ENCODE peak calls at places on chromosomes 1 and 21, in five cellular contexts. A, D, M, Y and B are unnamed samples.

GRCh38 chr21:36706951-36707762 is 8.2 kb downstream of the SIM2 start:
- DNase-seq in D (no peak), M (no peak), A (no peak), Y (no peak), B (peak; percentile 78)

GRCh38 chr21:30206551-30207251 is 9.2 kb downstream of the CLDN8 start:
- DNase-seq in Y (no peak), D (no peak), A (no peak), M (no peak), B (no peak)

GRCh38 chr1:99763956-99764355 is 2.5 kb downstream of the FRRS1 start:
- DNase-seq in D (no peak), A (no peak), Y (no peak), M (no peak), B (no peak)

GRCh38 chr21:41045534-41046268 is 122.3 kb upstream of the BACE2 start:
- DNase-seq in D (no peak), Y (no peak), M (no peak), A (no peak), B (no peak)

GRCh38 chr1:212291505-212292134 is 6.4 kb downstream of the PPP2R5A start:
- DNase-seq in M (no peak), A (no peak), D (no peak), Y (no peak), B (no peak)

GRCh38 chr1:53286950-53287349 is 40.9 kb downstream of the LRP8 start:
- DNase-seq in D (no peak), Y (no peak), A (no peak), M (no peak), B (no peak)

GRCh38 chr1:6603851-6604558 is 1.3 kb upstream of the KLHL21 start:
- DNase-seq in M (peak; percentile 57), A (no peak), D (no peak), Y (peak; percentile 77), B (peak; percentile 88)

GRCh38 chr1:235087906-235088305 is 40.7 kb downstream of the TOMM20 start:
- DNase-seq in D (no peak), M (no peak), A (no peak), Y (no peak), B (no peak)

GRCh38 chr1:220213381-220213983 is 58.8 kb downstream of the RAB3GAP2 start:
- DNase-seq in D (no peak), A (no peak), M (no peak), Y (no peak), B (no peak)

GRCh38 chr1:228315945-228316588 is 90.6 kb downstream of the TRIM11 start:
- DNase-seq in D (no peak), A (no peak), M (peak; percentile 4), Y (peak; percentile 12), B (peak; percentile 76)

GRCh38 chr1:45521413-45522323 is at the start of gene PRDX1:
- DNase-seq in A (peak; percentile 84), M (peak; percentile 95), D (peak; percentile 86), Y (peak; percentile 99), B (peak; percentile 99)

GRCh38 chr1:174160109-174160473 is 771 bp downstream of the RABGAP1L start:
- DNase-seq in A (peak; percentile 15), M (peak; percentile 32), Y (peak; percentile 56), D (peak; percentile 55), B (peak; percentile 81)

GRCh38 chr21:34968414-34969333 is 80.4 kb downstream of the RUNX1 start:
- DNase-seq in M (no peak), Y (no peak), D (no peak), A (no peak), B (no peak)

GRCh38 chr21:46457801-46458314 is 833 bp upstream of the DIP2A start:
- DNase-seq in D (peak; percentile 49), M (no peak), A (no peak), Y (no peak), B (peak; percentile 81)

GRCh38 chr1:201552941-201553341 is 14.0 kb downstream of the NAV1 start:
- DNase-seq in A (no peak), D (no peak), M (no peak), Y (no peak), B (peak; percentile 41)

GRCh38 chr1:235127774-235128452 is 724 bp downstream of the TOMM20 start:
- DNase-seq in D (no peak), M (no peak), Y (no peak), A (no peak), B (no peak)

GRCh38 chr21:39628380-39628779 is 15.6 kb downstream of the B3GALT5 start:
- DNase-seq in Y (no peak), M (no peak), A (no peak), D (no peak), B (no peak)

GRCh38 chr1:117838911-117839310 is 90.5 kb downstream of the GDAP2 start:
- DNase-seq in A (no peak), D (no peak), M (no peak), Y (no peak), B (no peak)

GRCh38 chr1:38973659-38974437 is 17.2 kb upstream of the AKIRIN1 start:
- DNase-seq in Y (no peak), A (no peak), D (no peak), M (no peak), B (no peak)

GRCh38 chr1:1212780-1213152 is 1.2 kb downstream of the TNFRSF4 start:
- DNase-seq in D (no peak), M (no peak), A (no peak), Y (no peak), B (no peak)

DNA sequence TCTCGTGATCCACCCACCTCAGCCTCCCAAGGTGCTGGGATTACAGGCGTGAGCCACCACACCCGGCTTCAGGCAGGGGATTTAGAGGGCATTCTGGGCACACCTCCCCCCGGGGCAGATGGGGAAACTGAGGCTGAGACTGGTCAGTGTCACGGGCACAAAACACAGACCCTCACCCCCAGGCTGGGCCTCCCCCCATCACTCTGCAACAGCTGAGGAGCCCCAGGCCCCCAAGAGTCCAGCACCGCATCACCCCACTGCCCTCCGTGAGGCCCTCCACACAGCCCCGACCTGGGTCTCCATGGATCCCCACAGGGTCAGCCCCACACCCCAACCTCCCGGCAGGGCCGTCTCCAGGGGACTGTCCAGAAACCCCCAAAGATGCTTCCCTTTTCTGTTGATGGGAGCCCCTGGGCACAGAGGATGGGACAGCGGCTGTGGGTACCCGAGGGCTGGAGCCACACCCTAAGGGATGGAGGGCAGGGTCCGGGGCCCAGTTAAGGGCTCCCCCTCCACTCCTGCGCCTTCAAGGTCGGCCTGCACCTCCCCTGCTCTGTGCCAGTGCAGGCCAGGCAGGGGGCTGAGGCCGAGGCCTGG is 11.0 kb downstream of the TNFRSF14 start:
- DNase-seq in M (no peak), D (no peak), A (no peak), Y (no peak), B (peak; percentile 63)
- TF ChIP-seq POLR2A in M (no peak), D (no peak), A (no peak), Y (no peak), B (no peak)

GRCh38 chr1:112359961-112360767 is 35.9 kb upstream of the CTTNBP2NL start:
- DNase-seq in D (no peak), M (peak; percentile 36), A (no peak), Y (peak; percentile 43), B (peak; percentile 89)
- TF ChIP-seq POLR2A in D (no peak), M (peak; percentile 40), A (no peak), Y (peak; percentile 39), B (peak; percentile 46)

GRCh38 chr21:25501448-25501847 is 105.8 kb downstream of the MRPL39 start:
- DNase-seq in A (no peak), M (no peak), Y (no peak), D (no peak), B (no peak)
- TF ChIP-seq POLR2A in A (peak; percentile 92), M (no peak), Y (no peak), D (no peak), B (no peak)

DNA sequence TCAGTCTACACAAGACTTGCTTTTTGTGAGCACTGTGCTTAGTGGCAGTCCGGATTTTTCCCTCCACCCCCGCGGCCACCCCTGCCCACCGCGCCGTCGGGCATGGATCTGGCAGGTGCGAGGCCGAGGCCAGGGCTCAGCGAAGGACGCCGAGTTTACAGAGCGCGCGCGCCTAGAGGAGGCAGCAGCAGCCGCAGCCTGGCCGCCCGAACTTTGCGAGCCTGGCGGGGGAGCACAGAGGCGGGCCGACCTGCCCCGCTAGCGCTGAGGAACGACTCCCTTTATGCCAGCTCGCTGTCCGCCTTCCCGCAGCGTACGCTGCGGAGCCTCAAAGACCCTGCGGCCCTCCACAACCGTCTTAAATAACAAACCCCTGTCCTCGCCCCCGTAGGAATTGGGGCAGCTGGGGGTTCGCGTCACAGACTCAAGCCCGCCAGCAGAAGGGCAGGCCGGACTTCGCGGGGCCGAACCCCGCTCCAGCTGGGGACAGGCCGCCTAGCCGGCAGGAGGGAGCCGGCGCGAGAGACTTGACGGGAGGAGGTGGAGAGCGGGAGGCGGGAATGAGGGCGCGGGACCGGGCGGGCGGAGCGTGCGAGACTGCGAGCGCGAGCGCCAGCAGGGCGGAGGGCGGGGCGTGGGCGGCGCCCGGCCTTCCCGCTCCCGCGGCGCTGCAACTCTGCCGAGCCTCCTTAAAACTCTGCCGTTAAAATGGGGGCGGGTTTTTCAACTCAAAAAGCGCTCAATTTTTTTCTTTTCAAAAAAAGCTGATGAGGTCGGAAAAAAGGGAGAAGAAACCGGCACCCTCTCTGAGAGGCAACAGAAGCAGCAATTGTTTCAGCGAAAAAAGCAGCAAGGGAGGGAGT is 1.8 kb upstream of the CDKN2C start:
- DNase-seq in Y (peak; percentile 91), D (peak; percentile 78), M (peak; percentile 82), A (peak; percentile 73), B (peak; percentile 95)
- TF ChIP-seq POLR2A in Y (peak; percentile 79), D (peak; percentile 87), M (peak; percentile 76), A (no peak), B (peak; percentile 66)

GRCh38 chr1:206687915-206688442 is 3.3 kb downstream of the MAPKAPK2 start:
- DNase-seq in A (no peak), D (peak; percentile 46), Y (no peak), M (no peak), B (no peak)

GRCh38 chr1:206687251-206687914 is 2.7 kb downstream of the MAPKAPK2 start:
- DNase-seq in A (no peak), M (no peak), D (no peak), Y (no peak), B (no peak)

GRCh38 chr1:206685256-206685748 is 597 bp downstream of the MAPKAPK2 start:
- DNase-seq in A (peak; percentile 32), D (peak; percentile 61), M (no peak), Y (peak; percentile 70), B (no peak)

GRCh38 chr1:206685749-206686485 is 1.2 kb downstream of the MAPKAPK2 start:
- DNase-seq in A (peak; percentile 37), D (peak; percentile 56), Y (peak; percentile 79), M (no peak), B (no peak)

DNA sequence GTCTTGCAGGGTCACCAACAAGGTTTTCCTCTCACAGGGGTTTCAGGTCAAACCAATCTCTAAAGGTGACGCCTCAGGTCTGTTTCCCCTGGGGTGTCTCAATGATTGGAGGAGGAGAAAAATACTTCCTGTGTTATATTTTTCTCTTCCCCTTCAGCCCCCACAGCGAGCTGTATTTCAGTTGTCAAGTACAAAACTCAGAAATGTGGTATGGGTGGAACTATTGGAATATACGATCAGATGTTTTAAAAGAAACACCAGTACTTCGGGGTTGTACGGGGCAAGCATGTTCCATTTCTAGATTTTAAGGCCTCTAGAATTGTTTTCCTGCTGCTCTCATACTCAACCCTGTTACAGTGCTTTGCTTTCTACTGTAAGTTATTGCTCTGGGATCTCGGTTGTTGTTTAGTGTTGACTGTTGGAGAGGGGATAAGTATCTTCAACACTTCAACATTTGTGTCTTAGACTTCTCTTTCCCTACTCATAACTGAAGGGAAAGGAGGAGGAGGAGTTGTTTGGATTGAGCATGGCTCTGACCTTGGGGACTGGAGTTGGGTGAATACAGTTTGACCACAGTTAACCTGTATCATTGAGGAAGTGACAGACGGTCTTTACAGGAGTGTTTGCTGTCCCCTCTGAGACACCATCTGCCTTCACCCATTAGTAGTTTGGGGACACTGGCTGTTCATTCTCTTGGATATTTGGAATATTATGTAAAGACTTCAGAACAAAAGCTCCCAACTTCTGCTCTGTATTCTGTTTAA is 2.0 kb downstream of the MAPKAPK2 start:
- DNase-seq in D (no peak), A (peak; percentile 43), Y (no peak), M (no peak), B (no peak)
- TF ChIP-seq POLR2A in D (no peak), A (no peak), Y (no peak), M (no peak), B (no peak)

GRCh38 chr1:15848929-15849774 is 1.6 kb downstream of the SPEN start:
- DNase-seq in A (no peak), M (peak; percentile 73), Y (peak; percentile 88), D (no peak), B (peak; percentile 92)
- TF ChIP-seq POLR2A in A (peak; percentile 56), M (peak; percentile 78), Y (peak; percentile 79), D (no peak), B (peak; percentile 18)